ENCODE peak calls at places on chromosomes 1 and 21, in four cellular contexts. One of them, this sample, is unnamed.

GRCh38 chr1:51464828-51465227 is 54.2 kb downstream of the EPS15 start:
- DNase-seq in K562: no peak
- DNase-seq in Panc1: no peak
- DNase-seq in HepG2: no peak
- DNase-seq in this sample: no peak

GRCh38 chr21:46060596-46061061 is 37.3 kb upstream of the COL6A2 start:
- DNase-seq in HepG2: no peak
- DNase-seq in Panc1: no peak
- DNase-seq in K562: no peak
- DNase-seq in this sample: no peak

GRCh38 chr1:28819020-28819419 is 7.0 kb downstream of the OPRD1 start:
- DNase-seq in Panc1: no peak
- DNase-seq in HepG2: no peak
- DNase-seq in K562: no peak
- DNase-seq in this sample: no peak

GRCh38 chr1:110674337-110675059 is at the start of gene KCNA3:
- DNase-seq in K562: no peak
- DNase-seq in HepG2: no peak
- DNase-seq in Panc1: no peak
- DNase-seq in this sample: no peak

GRCh38 chr21:45499201-45499750 is 43.0 kb downstream of the SLC19A1 start:
- DNase-seq in K562: no peak
- DNase-seq in HepG2: no peak
- DNase-seq in Panc1: no peak
- DNase-seq in this sample: no peak

GRCh38 chr21:45442276-45442675 is 37.3 kb downstream of the COL18A1 start:
- DNase-seq in Panc1: no peak
- DNase-seq in K562: no peak
- DNase-seq in HepG2: no peak
- DNase-seq in this sample: no peak

GRCh38 chr21:44356636-44357035 is 3.2 kb downstream of the TRPM2 start:
- DNase-seq in HepG2: no peak
- DNase-seq in K562: no peak
- DNase-seq in Panc1: no peak
- DNase-seq in this sample: no peak

GRCh38 chr21:38297193-38297592 is 40.4 kb downstream of the KCNJ15 start:
- DNase-seq in Panc1: no peak
- DNase-seq in K562: no peak
- DNase-seq in HepG2: no peak
- DNase-seq in this sample: no peak

GRCh38 chr1:151282883-151283725 is 1.0 kb downstream of the ZNF687 start:
- DNase-seq in HepG2: peak
- DNase-seq in Panc1: no peak
- DNase-seq in K562: peak
- DNase-seq in this sample: no peak

GRCh38 chr1:208851376-208851775 is 607.2 kb upstream of the PLXNA2 start:
- DNase-seq in Panc1: no peak
- DNase-seq in K562: no peak
- DNase-seq in HepG2: no peak
- DNase-seq in this sample: no peak

GRCh38 chr1:10539411-10540043 is 64.8 kb downstream of the PEX14 start:
- DNase-seq in Panc1: no peak
- DNase-seq in HepG2: no peak
- DNase-seq in K562: no peak
- DNase-seq in this sample: no peak

GRCh38 chr1:213724640-213725536 is 262.9 kb upstream of the PROX1 start:
- DNase-seq in Panc1: no peak
- DNase-seq in K562: no peak
- DNase-seq in HepG2: peak
- DNase-seq in this sample: no peak

GRCh38 chr1:22978299-22978698 is 5.6 kb upstream of the LACTBL1 start:
- DNase-seq in K562: no peak
- DNase-seq in HepG2: no peak
- DNase-seq in Panc1: no peak
- DNase-seq in this sample: no peak

GRCh38 chr1:156414440-156415064 is 45.5 kb downstream of the RHBG start:
- DNase-seq in Panc1: no peak
- DNase-seq in K562: peak
- DNase-seq in HepG2: no peak
- DNase-seq in this sample: no peak

GRCh38 chr1:206687915-206688442 is 3.3 kb downstream of the MAPKAPK2 start:
- DNase-seq in HepG2: no peak
- DNase-seq in K562: no peak
- DNase-seq in Panc1: no peak
- DNase-seq in this sample: no peak

GRCh38 chr1:100622506-100622905 is 84.6 kb downstream of the GPR88 start:
- DNase-seq in HepG2: no peak
- DNase-seq in K562: no peak
- DNase-seq in Panc1: no peak
- DNase-seq in this sample: no peak

GRCh38 chr21:44831227-44831626 is 13.4 kb upstream of the SUMO3 start:
- DNase-seq in K562: no peak
- DNase-seq in HepG2: no peak
- DNase-seq in Panc1: no peak
- DNase-seq in this sample: no peak

GRCh38 chr21:35063428-35064172 is 14.5 kb upstream of the RUNX1 start:
- DNase-seq in K562: no peak
- DNase-seq in Panc1: no peak
- DNase-seq in HepG2: no peak
- DNase-seq in this sample: no peak

GRCh38 chr1:191851799-191852595 is 306.3 kb upstream of the RGS18 start:
- DNase-seq in Panc1: no peak
- DNase-seq in K562: no peak
- DNase-seq in HepG2: no peak
- DNase-seq in this sample: no peak

GRCh38 chr1:207401578-207401977 is 52.5 kb upstream of the CR2 start:
- DNase-seq in Panc1: no peak
- DNase-seq in K562: no peak
- DNase-seq in HepG2: no peak
- DNase-seq in this sample: no peak

GRCh38 chr1:8406946-8407345 is 89.0 kb downstream of the SLC45A1 start:
- DNase-seq in Panc1: no peak
- DNase-seq in HepG2: no peak
- DNase-seq in K562: no peak
- DNase-seq in this sample: no peak
- TF ChIP-seq TCF7L2 in Panc1: no peak
- TF ChIP-seq TCF7L2 in HepG2: no peak
- TF ChIP-seq TCF7L2 in K562: no peak
- TF ChIP-seq TCF7L2 in this sample: no peak

GRCh38 chr21:33229099-33229775 is 501 bp upstream of the IFNAR2 start:
- DNase-seq in Panc1: no peak
- DNase-seq in HepG2: no peak
- DNase-seq in K562: no peak
- DNase-seq in this sample: no peak

GRCh38 chr21:33229776-33230517 is at the start of gene IFNAR2:
- DNase-seq in K562: peak
- DNase-seq in Panc1: no peak
- DNase-seq in HepG2: peak
- DNase-seq in this sample: peak

GRCh38 chr21:33231526-33231925 is 1.8 kb downstream of the IFNAR2 start:
- DNase-seq in Panc1: no peak
- DNase-seq in HepG2: no peak
- DNase-seq in K562: no peak
- DNase-seq in this sample: no peak

GRCh38 chr21:33232640-33233039 is 2.9 kb downstream of the IFNAR2 start:
- DNase-seq in Panc1: no peak
- DNase-seq in K562: no peak
- DNase-seq in HepG2: peak
- DNase-seq in this sample: no peak

GRCh38 chr21:33230518-33231324 is 983 bp downstream of the IFNAR2 start:
- DNase-seq in K562: peak
- DNase-seq in HepG2: peak
- DNase-seq in Panc1: no peak
- DNase-seq in this sample: no peak
- TF ChIP-seq TCF7L2 in K562: no peak
- TF ChIP-seq TCF7L2 in HepG2: no peak
- TF ChIP-seq TCF7L2 in Panc1: no peak
- TF ChIP-seq TCF7L2 in this sample: no peak

DNA sequence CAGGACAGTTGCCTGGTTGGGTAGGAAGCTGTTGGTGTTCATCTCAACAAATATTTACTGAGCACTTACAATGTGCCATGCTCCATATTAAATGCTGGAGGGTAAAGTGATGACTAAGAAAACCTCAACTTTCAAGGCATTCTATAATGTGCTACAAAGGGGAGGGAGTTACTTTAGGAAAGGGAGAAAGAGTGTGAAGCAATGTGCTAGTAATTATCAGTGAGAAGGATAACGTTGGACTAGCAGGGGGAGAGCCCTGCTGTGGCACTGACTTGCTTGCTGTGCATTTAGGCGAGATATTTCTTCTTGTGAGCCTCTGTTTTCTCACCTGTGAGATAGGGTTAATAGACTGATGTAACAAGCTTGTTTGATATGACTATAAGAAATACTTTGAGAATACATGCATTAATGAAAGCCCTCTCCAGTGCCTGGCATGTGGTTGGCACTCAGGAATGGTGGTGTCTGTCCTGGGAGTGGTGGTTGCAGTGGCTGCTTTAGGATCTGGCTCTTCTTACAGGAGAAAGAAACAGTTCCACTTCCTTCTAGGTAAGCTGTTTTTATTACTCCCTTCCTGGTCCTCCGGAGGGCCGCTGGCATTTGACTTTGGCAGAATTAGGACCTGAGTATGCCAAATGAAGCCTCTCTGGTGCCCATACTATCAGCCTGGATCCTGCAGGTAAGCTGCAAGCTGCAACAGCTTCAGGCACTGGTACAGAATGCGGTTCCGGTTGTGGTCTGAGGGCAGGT is 111.1 kb upstream of the COA6 start:
- DNase-seq in Panc1: no peak
- DNase-seq in HepG2: no peak
- DNase-seq in K562: no peak
- DNase-seq in this sample: no peak
- TF ChIP-seq TCF7L2 in Panc1: no peak
- TF ChIP-seq TCF7L2 in HepG2: no peak
- TF ChIP-seq TCF7L2 in K562: no peak
- TF ChIP-seq TCF7L2 in this sample: no peak

DNA sequence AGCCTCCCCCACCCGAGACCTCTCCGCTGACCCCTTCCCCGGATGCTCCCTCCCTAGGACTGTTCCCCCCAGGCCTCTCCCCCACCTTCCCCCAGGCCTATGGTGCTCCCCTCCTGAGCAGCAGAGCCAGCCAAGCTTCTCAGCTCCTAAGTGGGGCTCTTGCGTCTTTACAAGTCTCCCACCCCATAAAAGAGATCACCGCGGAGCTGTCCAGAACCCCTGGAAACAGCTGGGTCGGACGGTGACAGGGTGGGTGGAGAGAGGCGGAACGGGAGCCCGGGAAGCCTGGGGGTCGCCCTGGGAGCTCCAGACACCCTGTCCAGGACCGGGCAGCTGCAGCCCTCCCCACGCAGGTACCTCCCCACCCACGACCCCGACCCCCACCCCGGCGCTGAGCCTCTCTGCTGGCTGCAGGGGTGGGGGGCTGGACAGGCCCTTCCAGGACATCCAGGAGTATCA is 61.2 kb downstream of the WNT9A start:
- DNase-seq in HepG2: no peak
- DNase-seq in Panc1: no peak
- DNase-seq in K562: no peak
- DNase-seq in this sample: no peak
- TF ChIP-seq TCF7L2 in HepG2: no peak
- TF ChIP-seq TCF7L2 in Panc1: no peak
- TF ChIP-seq TCF7L2 in K562: no peak
- TF ChIP-seq TCF7L2 in this sample: no peak

DNA sequence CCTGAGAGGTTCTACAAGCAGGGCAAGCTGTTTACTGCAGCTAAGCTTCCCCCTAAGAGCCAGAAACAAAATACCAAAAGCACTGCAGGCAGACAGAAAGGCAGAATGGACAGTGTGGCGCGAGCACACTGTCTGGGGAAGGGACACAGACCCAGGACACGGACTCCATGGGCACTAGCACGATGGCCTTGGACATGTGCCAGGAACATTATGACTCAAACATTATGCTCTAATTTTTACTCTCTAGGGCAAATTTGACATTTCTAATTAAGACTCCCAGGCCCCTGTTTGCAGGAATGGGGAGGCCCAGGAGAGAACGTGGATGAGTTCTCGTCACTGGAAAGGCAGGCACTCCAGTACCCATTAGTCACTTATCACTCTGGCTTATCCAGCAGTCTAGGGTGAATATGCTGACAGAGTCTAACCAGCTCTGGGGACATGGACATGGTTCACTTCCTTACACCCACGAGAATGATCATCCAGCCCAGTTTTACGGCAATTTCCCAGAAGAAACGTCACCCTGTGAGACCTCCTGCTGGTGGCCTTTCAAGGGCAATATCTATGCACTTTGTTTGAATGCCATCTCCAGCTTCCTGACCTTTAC is 45.1 kb downstream of the CAPN8 start:
- DNase-seq in K562: no peak
- DNase-seq in HepG2: no peak
- DNase-seq in Panc1: no peak
- DNase-seq in this sample: no peak
- TF ChIP-seq TCF7L2 in K562: no peak
- TF ChIP-seq TCF7L2 in HepG2: no peak
- TF ChIP-seq TCF7L2 in Panc1: no peak
- TF ChIP-seq TCF7L2 in this sample: no peak

GRCh38 chr21:29208044-29208665 is 77.7 kb downstream of the MAP3K7CL start:
- DNase-seq in HepG2: no peak
- DNase-seq in Panc1: no peak
- DNase-seq in K562: no peak
- DNase-seq in this sample: no peak

GRCh38 chr21:29211205-29211604 is 80.8 kb downstream of the MAP3K7CL start:
- DNase-seq in Panc1: no peak
- DNase-seq in HepG2: no peak
- DNase-seq in K562: no peak
- DNase-seq in this sample: no peak

GRCh38 chr21:29206445-29206844 is 76.0 kb downstream of the MAP3K7CL start:
- DNase-seq in HepG2: no peak
- DNase-seq in Panc1: no peak
- DNase-seq in K562: no peak
- DNase-seq in this sample: no peak

GRCh38 chr21:29209696-29210095 is 79.3 kb downstream of the MAP3K7CL start:
- DNase-seq in Panc1: no peak
- DNase-seq in HepG2: no peak
- DNase-seq in K562: no peak
- DNase-seq in this sample: no peak

DNA sequence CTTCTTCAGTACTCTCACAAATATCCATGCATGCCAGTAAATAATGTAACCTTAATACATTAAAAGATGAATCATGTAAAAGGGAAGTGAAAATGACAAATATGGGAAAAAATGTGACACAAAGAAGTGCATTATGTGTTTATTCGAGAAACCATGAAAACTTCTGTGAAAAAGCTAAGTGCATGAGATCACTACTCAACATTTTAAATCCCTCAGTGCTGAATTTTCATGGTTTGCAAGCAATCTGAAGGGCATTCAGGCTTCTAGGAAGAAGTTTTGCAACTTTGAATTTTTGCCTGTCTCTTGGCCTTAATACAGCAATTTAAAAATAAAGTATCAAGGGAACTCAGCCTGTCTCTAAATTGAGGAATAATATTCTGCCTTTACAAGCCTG is 78.2 kb downstream of the MAP3K7CL start:
- DNase-seq in HepG2: no peak
- DNase-seq in K562: no peak
- DNase-seq in Panc1: no peak
- DNase-seq in this sample: no peak
- TF ChIP-seq TCF7L2 in HepG2: no peak
- TF ChIP-seq TCF7L2 in K562: no peak
- TF ChIP-seq TCF7L2 in Panc1: no peak
- TF ChIP-seq TCF7L2 in this sample: no peak